ENCODE peak calls at places on chromosomes 13 and 19, in four cellular contexts. B is NCI-H345; E is stimulated activated CD8-positive, alpha-beta memory T cell treated with anti-CD3 and anti-CD28 coated beads, Interleukin-4, amount 100 ng/mL, for 24 hours; R is Kasumi-1. T is an unnamed sample.

GRCh38 chr19:49119411-49120324 is at the start of gene PPFIA3:
- DNase-seq in B (no peak), E (no peak), R (no peak), T (no peak)

GRCh38 chr19:54172413-54172763 is 572 bp downstream of the TMC4 start:
- DNase-seq in B (no peak), E (no peak), R (no peak), T (no peak)

GRCh38 chr19:3746371-3747056 is 15.0 kb downstream of the APBA3 start:
- DNase-seq in B (no peak), E (no peak), R (no peak), T (no peak)

GRCh38 chr13:35475131-35475959 is 1.1 kb downstream of the MAB21L1 start:
- DNase-seq in B (no peak), E (no peak), R (peak), T (no peak)

GRCh38 chr13:20074956-20075355 is 85.9 kb downstream of the GJA3 start:
- DNase-seq in B (no peak), E (no peak), R (no peak), T (no peak)

GRCh38 chr19:8145969-8146368 is 3.4 kb downstream of the FBN3 start:
- DNase-seq in B (peak), E (no peak), R (no peak), T (no peak)

GRCh38 chr13:39023761-39024160 is 14.1 kb downstream of the PROSER1 start:
- DNase-seq in B (no peak), E (no peak), R (no peak), T (no peak)

GRCh38 chr19:1250374-1251232 is 2.2 kb downstream of the MIDN start:
- DNase-seq in B (peak), E (no peak), R (peak), T (no peak)

GRCh38 chr19:13621413-13621812 is 115.1 kb upstream of the CACNA1A start:
- DNase-seq in B (peak), E (peak), R (no peak), T (no peak)

GRCh38 chr19:51346742-51347141 is 4.8 kb upstream of the VSIG10L start:
- DNase-seq in B (no peak), E (no peak), R (no peak), T (no peak)

GRCh38 chr19:18232540-18233223 is 6.4 kb upstream of the PDE4C start:
- DNase-seq in B (peak), E (no peak), R (no peak), T (no peak)

GRCh38 chr13:39385621-39386231 is 217.3 kb downstream of the LHFPL6 start:
- DNase-seq in B (peak), E (no peak), R (no peak), T (no peak)

GRCh38 chr13:39879286-39880035 is 224.0 kb downstream of the COG6 start:
- DNase-seq in B (no peak), E (no peak), R (no peak), T (no peak)

GRCh38 chr13:110756268-110756667 is 42.8 kb downstream of the ING1 start:
- DNase-seq in B (no peak), E (no peak), R (no peak), T (no peak)

GRCh38 chr13:32645854-32646253 is 59.6 kb downstream of the PDS5B start:
- DNase-seq in B (no peak), E (no peak), R (no peak), T (no peak)

GRCh38 chr19:12834976-12835757 is 788 bp upstream of the RTBDN start:
- DNase-seq in B (no peak), E (no peak), R (no peak), T (no peak)

GRCh38 chr13:51347099-51347498 is 7.6 kb downstream of the SERPINE3 start:
- DNase-seq in B (no peak), E (no peak), R (no peak), T (no peak)

GRCh38 chr19:8567522-8568172 is 9.6 kb downstream of the MYO1F start:
- DNase-seq in B (no peak), E (no peak), R (no peak), T (no peak)

GRCh38 chr13:109788372-109789195 is 2.2 kb upstream of the IRS2 start:
- DNase-seq in B (no peak), E (no peak), R (no peak), T (no peak)

GRCh38 chr19:40219721-40220276 is 1.6 kb upstream of the TTC9B start:
- DNase-seq in B (peak), E (no peak), R (no peak), T (no peak)

GRCh38 chr13:99417151-99417820 is 84.0 kb upstream of the TM9SF2 start:
- DNase-seq in B (no peak), E (no peak), R (no peak), T (no peak)

GRCh38 chr13:48156466-48156865 is 61.6 kb upstream of the MED4 start:
- DNase-seq in B (no peak), E (peak), R (no peak), T (peak)

T was measured in central memory CD8-positive, alpha-beta T cell.